ENCODE peak calls at places on chromosomes 5 and 9, in five cellular contexts. One of them, this sample, is unnamed.

GRCh38 chr5:135223404-135223803 is 175.6 kb downstream of the MACROH2A1 start:
- DNase-seq in cardiac fibroblast: no peak
- DNase-seq in astrocyte of the cerebellum: no peak
- DNase-seq in cerebellar cortex: no peak
- DNase-seq in stimulated activated CD8-positive, alpha-beta memory T cell treated with anti-CD3 and anti-CD28 coated beads, Interleukin-2, amount 100 ng/mL, for 48 hours: no peak
- DNase-seq in this sample: no peak

GRCh38 chr5:112154940-112155686 is 264.0 kb downstream of the EPB41L4A start:
- DNase-seq in stimulated activated CD8-positive, alpha-beta memory T cell treated with anti-CD3 and anti-CD28 coated beads, Interleukin-2, amount 100 ng/mL, for 48 hours: no peak
- DNase-seq in astrocyte of the cerebellum: no peak
- DNase-seq in cerebellar cortex: no peak
- DNase-seq in cardiac fibroblast: no peak
- DNase-seq in this sample: peak; percentile 20

GRCh38 chr9:98215821-98216220 is 23.4 kb upstream of the CORO2A start:
- DNase-seq in cerebellar cortex: no peak
- DNase-seq in astrocyte of the cerebellum: no peak
- DNase-seq in stimulated activated CD8-positive, alpha-beta memory T cell treated with anti-CD3 and anti-CD28 coated beads, Interleukin-2, amount 100 ng/mL, for 48 hours: no peak
- DNase-seq in cardiac fibroblast: peak; percentile 38
- DNase-seq in this sample: peak; percentile 11

GRCh38 chr5:146071171-146071570 is 34.2 kb downstream of the PLAC8L1 start:
- DNase-seq in cerebellar cortex: no peak
- DNase-seq in astrocyte of the cerebellum: no peak
- DNase-seq in stimulated activated CD8-positive, alpha-beta memory T cell treated with anti-CD3 and anti-CD28 coated beads, Interleukin-2, amount 100 ng/mL, for 48 hours: no peak
- DNase-seq in cardiac fibroblast: no peak
- DNase-seq in this sample: no peak

GRCh38 chr9:113580041-113580953 is 116.8 kb downstream of the RGS3 start:
- DNase-seq in cardiac fibroblast: peak; percentile 71
- DNase-seq in cerebellar cortex: no peak
- DNase-seq in astrocyte of the cerebellum: no peak
- DNase-seq in stimulated activated CD8-positive, alpha-beta memory T cell treated with anti-CD3 and anti-CD28 coated beads, Interleukin-2, amount 100 ng/mL, for 48 hours: peak; percentile 48
- DNase-seq in this sample: peak; percentile 86

GRCh38 chr5:66769839-66770617 is 173.8 kb downstream of the MAST4 start:
- DNase-seq in astrocyte of the cerebellum: no peak
- DNase-seq in stimulated activated CD8-positive, alpha-beta memory T cell treated with anti-CD3 and anti-CD28 coated beads, Interleukin-2, amount 100 ng/mL, for 48 hours: no peak
- DNase-seq in cardiac fibroblast: peak; percentile 29
- DNase-seq in cerebellar cortex: peak; percentile 6
- DNase-seq in this sample: peak; percentile 9

GRCh38 chr5:135913713-135914626 is 18.3 kb upstream of the IL9 start:
- DNase-seq in stimulated activated CD8-positive, alpha-beta memory T cell treated with anti-CD3 and anti-CD28 coated beads, Interleukin-2, amount 100 ng/mL, for 48 hours: no peak
- DNase-seq in astrocyte of the cerebellum: no peak
- DNase-seq in cardiac fibroblast: no peak
- DNase-seq in cerebellar cortex: no peak
- DNase-seq in this sample: peak; percentile 20

GRCh38 chr5:84274585-84275468 is 109.9 kb downstream of the EDIL3 start:
- DNase-seq in cardiac fibroblast: peak; percentile 61
- DNase-seq in astrocyte of the cerebellum: no peak
- DNase-seq in stimulated activated CD8-positive, alpha-beta memory T cell treated with anti-CD3 and anti-CD28 coated beads, Interleukin-2, amount 100 ng/mL, for 48 hours: no peak
- DNase-seq in cerebellar cortex: peak; percentile 38
- DNase-seq in this sample: peak; percentile 36

GRCh38 chr5:62538017-62538942 is 40.3 kb upstream of the LRRC70 start:
- DNase-seq in stimulated activated CD8-positive, alpha-beta memory T cell treated with anti-CD3 and anti-CD28 coated beads, Interleukin-2, amount 100 ng/mL, for 48 hours: no peak
- DNase-seq in cerebellar cortex: no peak
- DNase-seq in cardiac fibroblast: peak; percentile 91
- DNase-seq in astrocyte of the cerebellum: peak; percentile 2
- DNase-seq in this sample: no peak

GRCh38 chr5:125209650-125210049 is 463.2 kb upstream of the ZNF608 start:
- DNase-seq in astrocyte of the cerebellum: no peak
- DNase-seq in cardiac fibroblast: no peak
- DNase-seq in stimulated activated CD8-positive, alpha-beta memory T cell treated with anti-CD3 and anti-CD28 coated beads, Interleukin-2, amount 100 ng/mL, for 48 hours: no peak
- DNase-seq in cerebellar cortex: no peak
- DNase-seq in this sample: no peak

GRCh38 chr5:102796481-102796880 is 41.4 kb downstream of the PAM start:
- DNase-seq in stimulated activated CD8-positive, alpha-beta memory T cell treated with anti-CD3 and anti-CD28 coated beads, Interleukin-2, amount 100 ng/mL, for 48 hours: no peak
- DNase-seq in cardiac fibroblast: no peak
- DNase-seq in astrocyte of the cerebellum: no peak
- DNase-seq in cerebellar cortex: no peak
- DNase-seq in this sample: no peak

GRCh38 chr5:38258319-38259061 is at the start of gene EGFLAM:
- DNase-seq in astrocyte of the cerebellum: no peak
- DNase-seq in stimulated activated CD8-positive, alpha-beta memory T cell treated with anti-CD3 and anti-CD28 coated beads, Interleukin-2, amount 100 ng/mL, for 48 hours: peak; percentile 7
- DNase-seq in cardiac fibroblast: peak; percentile 3
- DNase-seq in cerebellar cortex: no peak
- DNase-seq in this sample: peak; percentile 29

GRCh38 chr5:56183507-56183906 is 49.6 kb downstream of the ANKRD55 start:
- DNase-seq in cardiac fibroblast: peak; percentile 80
- DNase-seq in stimulated activated CD8-positive, alpha-beta memory T cell treated with anti-CD3 and anti-CD28 coated beads, Interleukin-2, amount 100 ng/mL, for 48 hours: no peak
- DNase-seq in cerebellar cortex: no peak
- DNase-seq in astrocyte of the cerebellum: peak; percentile 82
- DNase-seq in this sample: no peak

GRCh38 chr5:137342764-137343163 is 156.4 kb downstream of the SPOCK1 start:
- DNase-seq in stimulated activated CD8-positive, alpha-beta memory T cell treated with anti-CD3 and anti-CD28 coated beads, Interleukin-2, amount 100 ng/mL, for 48 hours: no peak
- DNase-seq in cerebellar cortex: no peak
- DNase-seq in cardiac fibroblast: no peak
- DNase-seq in astrocyte of the cerebellum: peak; percentile 39
- DNase-seq in this sample: no peak

GRCh38 chr5:173823721-173824567 is 64.2 kb upstream of the CPEB4 start:
- DNase-seq in cardiac fibroblast: peak; percentile 90
- DNase-seq in stimulated activated CD8-positive, alpha-beta memory T cell treated with anti-CD3 and anti-CD28 coated beads, Interleukin-2, amount 100 ng/mL, for 48 hours: no peak
- DNase-seq in cerebellar cortex: no peak
- DNase-seq in astrocyte of the cerebellum: peak; percentile 81
- DNase-seq in this sample: no peak

GRCh38 chr9:81522721-81523551 is 166.4 kb downstream of the TLE1 start:
- DNase-seq in cerebellar cortex: peak; percentile 29
- DNase-seq in cardiac fibroblast: peak; percentile 81
- DNase-seq in stimulated activated CD8-positive, alpha-beta memory T cell treated with anti-CD3 and anti-CD28 coated beads, Interleukin-2, amount 100 ng/mL, for 48 hours: no peak
- DNase-seq in astrocyte of the cerebellum: no peak
- DNase-seq in this sample: no peak

GRCh38 chr9:5846080-5846479 is 13.2 kb upstream of the ERMP1 start:
- DNase-seq in cerebellar cortex: no peak
- DNase-seq in stimulated activated CD8-positive, alpha-beta memory T cell treated with anti-CD3 and anti-CD28 coated beads, Interleukin-2, amount 100 ng/mL, for 48 hours: no peak
- DNase-seq in cardiac fibroblast: no peak
- DNase-seq in astrocyte of the cerebellum: no peak
- DNase-seq in this sample: no peak

GRCh38 chr9:109286571-109286977 is 34.3 kb downstream of the EPB41L4B start:
- DNase-seq in stimulated activated CD8-positive, alpha-beta memory T cell treated with anti-CD3 and anti-CD28 coated beads, Interleukin-2, amount 100 ng/mL, for 48 hours: no peak
- DNase-seq in cardiac fibroblast: peak; percentile 43
- DNase-seq in cerebellar cortex: no peak
- DNase-seq in astrocyte of the cerebellum: no peak
- DNase-seq in this sample: no peak

GRCh38 chr5:124199902-124200301 is 546.5 kb downstream of the ZNF608 start:
- DNase-seq in stimulated activated CD8-positive, alpha-beta memory T cell treated with anti-CD3 and anti-CD28 coated beads, Interleukin-2, amount 100 ng/mL, for 48 hours: no peak
- DNase-seq in astrocyte of the cerebellum: no peak
- DNase-seq in cardiac fibroblast: peak; percentile 1
- DNase-seq in cerebellar cortex: no peak
- DNase-seq in this sample: no peak

GRCh38 chr9:29078063-29078660 is 1504.9 kb upstream of the C9orf72 start:
- DNase-seq in cardiac fibroblast: peak; percentile 22
- DNase-seq in cerebellar cortex: no peak
- DNase-seq in stimulated activated CD8-positive, alpha-beta memory T cell treated with anti-CD3 and anti-CD28 coated beads, Interleukin-2, amount 100 ng/mL, for 48 hours: no peak
- DNase-seq in astrocyte of the cerebellum: peak; percentile 42
- DNase-seq in this sample: no peak

This sample was measured in activated CD8-positive, alpha-beta T cell treated with anti-CD3 and anti-CD28 coated beads for 36 hours.